ENCODE peak calls at places on chromosomes 2 and 18, in ten cellular contexts. One of them, this sample, is unnamed.

GRCh38 chr2:219298759-219299371 is 10.3 kb downstream of the PTPRN start:
- DNase-seq in colonic mucosa: peak
- DNase-seq in coronary artery: no peak
- DNase-seq in skeletal muscle cell: no peak
- DNase-seq in left ventricle myocardium inferior: peak
- DNase-seq in neuronal stem cell: peak
- DNase-seq in mammary epithelial cell: peak
- DNase-seq in pancreas: peak
- DNase-seq in cardiac muscle cell: peak
- DNase-seq in PC-3: peak
- DNase-seq in this sample: peak

GRCh38 chr18:50814387-50814786 is 5.4 kb downstream of the MRO start:
- DNase-seq in colonic mucosa: no peak
- DNase-seq in coronary artery: no peak
- DNase-seq in skeletal muscle cell: no peak
- DNase-seq in left ventricle myocardium inferior: no peak
- DNase-seq in neuronal stem cell: no peak
- DNase-seq in mammary epithelial cell: no peak
- DNase-seq in pancreas: no peak
- DNase-seq in cardiac muscle cell: no peak
- DNase-seq in PC-3: no peak
- DNase-seq in this sample: no peak

GRCh38 chr2:25314514-25315315 is 27.0 kb downstream of the DNMT3A start:
- DNase-seq in colonic mucosa: peak
- DNase-seq in coronary artery: no peak
- DNase-seq in skeletal muscle cell: no peak
- DNase-seq in left ventricle myocardium inferior: peak
- DNase-seq in neuronal stem cell: peak
- DNase-seq in mammary epithelial cell: no peak
- DNase-seq in pancreas: peak
- DNase-seq in cardiac muscle cell: peak
- DNase-seq in PC-3: no peak
- DNase-seq in this sample: peak

GRCh38 chr2:25312958-25313710 is 28.6 kb downstream of the DNMT3A start:
- DNase-seq in colonic mucosa: no peak
- DNase-seq in coronary artery: no peak
- DNase-seq in skeletal muscle cell: no peak
- DNase-seq in left ventricle myocardium inferior: no peak
- DNase-seq in neuronal stem cell: no peak
- DNase-seq in mammary epithelial cell: no peak
- DNase-seq in pancreas: no peak
- DNase-seq in cardiac muscle cell: no peak
- DNase-seq in PC-3: no peak
- DNase-seq in this sample: no peak

GRCh38 chr2:20365249-20365817 is 14.7 kb upstream of the PUM2 start:
- DNase-seq in colonic mucosa: no peak
- DNase-seq in coronary artery: no peak
- DNase-seq in skeletal muscle cell: no peak
- DNase-seq in left ventricle myocardium inferior: no peak
- DNase-seq in neuronal stem cell: no peak
- DNase-seq in mammary epithelial cell: peak
- DNase-seq in pancreas: no peak
- DNase-seq in cardiac muscle cell: no peak
- DNase-seq in PC-3: peak
- DNase-seq in this sample: peak

GRCh38 chr2:8457092-8457481 is 224.8 kb upstream of the ID2 start:
- DNase-seq in colonic mucosa: peak
- DNase-seq in coronary artery: no peak
- DNase-seq in skeletal muscle cell: no peak
- DNase-seq in left ventricle myocardium inferior: no peak
- DNase-seq in neuronal stem cell: no peak
- DNase-seq in mammary epithelial cell: no peak
- DNase-seq in pancreas: peak
- DNase-seq in cardiac muscle cell: no peak
- DNase-seq in PC-3: no peak
- DNase-seq in this sample: no peak

GRCh38 chr2:209526541-209526940 is 102.7 kb downstream of the MAP2 start:
- DNase-seq in colonic mucosa: no peak
- DNase-seq in coronary artery: no peak
- DNase-seq in skeletal muscle cell: no peak
- DNase-seq in left ventricle myocardium inferior: no peak
- DNase-seq in neuronal stem cell: no peak
- DNase-seq in mammary epithelial cell: no peak
- DNase-seq in pancreas: no peak
- DNase-seq in cardiac muscle cell: no peak
- DNase-seq in PC-3: no peak
- DNase-seq in this sample: peak

GRCh38 chr2:157441072-157441454 is 2.8 kb downstream of the CYTIP start:
- DNase-seq in colonic mucosa: no peak
- DNase-seq in coronary artery: no peak
- DNase-seq in skeletal muscle cell: no peak
- DNase-seq in left ventricle myocardium inferior: no peak
- DNase-seq in neuronal stem cell: no peak
- DNase-seq in mammary epithelial cell: no peak
- DNase-seq in pancreas: no peak
- DNase-seq in cardiac muscle cell: no peak
- DNase-seq in PC-3: no peak
- DNase-seq in this sample: no peak

GRCh38 chr2:237045449-237045848 is 40.2 kb upstream of the COPS8 start:
- DNase-seq in colonic mucosa: no peak
- DNase-seq in coronary artery: no peak
- DNase-seq in skeletal muscle cell: no peak
- DNase-seq in left ventricle myocardium inferior: no peak
- DNase-seq in neuronal stem cell: no peak
- DNase-seq in mammary epithelial cell: peak
- DNase-seq in pancreas: no peak
- DNase-seq in cardiac muscle cell: no peak
- DNase-seq in PC-3: no peak
- DNase-seq in this sample: peak

GRCh38 chr2:104412384-104412783 is 441.5 kb upstream of the POU3F3 start:
- DNase-seq in colonic mucosa: peak
- DNase-seq in coronary artery: no peak
- DNase-seq in skeletal muscle cell: no peak
- DNase-seq in left ventricle myocardium inferior: no peak
- DNase-seq in neuronal stem cell: no peak
- DNase-seq in mammary epithelial cell: no peak
- DNase-seq in pancreas: no peak
- DNase-seq in cardiac muscle cell: peak
- DNase-seq in PC-3: peak
- DNase-seq in this sample: no peak

GRCh38 chr2:96103906-96104861 is 12.2 kb downstream of the ADRA2B start:
- DNase-seq in colonic mucosa: no peak
- DNase-seq in coronary artery: peak
- DNase-seq in skeletal muscle cell: no peak
- DNase-seq in left ventricle myocardium inferior: peak
- DNase-seq in neuronal stem cell: no peak
- DNase-seq in mammary epithelial cell: no peak
- DNase-seq in pancreas: no peak
- DNase-seq in cardiac muscle cell: peak
- DNase-seq in PC-3: no peak
- DNase-seq in this sample: no peak

DNA sequence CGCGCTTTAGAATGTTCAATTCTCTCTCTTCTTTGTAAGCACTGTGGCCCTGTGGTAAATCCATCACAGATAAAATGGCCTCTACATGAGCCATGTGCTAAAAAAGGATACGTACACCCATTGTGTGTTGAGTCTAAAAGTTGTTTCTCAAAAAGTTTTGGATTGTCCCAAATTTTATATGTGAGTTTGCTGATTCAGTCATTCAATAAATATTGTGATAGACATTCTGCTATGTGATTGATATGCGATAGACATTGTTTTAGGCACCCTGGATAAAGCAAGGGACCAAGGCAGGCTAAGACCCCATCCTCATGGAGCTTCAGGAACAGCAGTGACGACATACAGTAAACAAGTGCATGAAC is 53.5 kb downstream of the E2F6 start:
- DNase-seq in colonic mucosa: no peak
- DNase-seq in coronary artery: no peak
- DNase-seq in skeletal muscle cell: no peak
- DNase-seq in left ventricle myocardium inferior: no peak
- DNase-seq in neuronal stem cell: no peak
- DNase-seq in mammary epithelial cell: no peak
- DNase-seq in pancreas: no peak
- DNase-seq in cardiac muscle cell: no peak
- DNase-seq in PC-3: no peak
- DNase-seq in this sample: no peak
- H3K4me3 ChIP-seq in colonic mucosa: no peak
- H3K4me3 ChIP-seq in coronary artery: peak
- H3K4me3 ChIP-seq in skeletal muscle cell: no peak
- H3K4me3 ChIP-seq in left ventricle myocardium inferior: peak
- H3K4me3 ChIP-seq in neuronal stem cell: no peak
- H3K4me3 ChIP-seq in mammary epithelial cell: no peak
- H3K4me3 ChIP-seq in pancreas: no peak
- H3K4me3 ChIP-seq in cardiac muscle cell: no peak
- H3K4me3 ChIP-seq in PC-3: peak
- H3K4me3 ChIP-seq in this sample: no peak

GRCh38 chr2:202604699-202605098 is 30.1 kb upstream of the FAM117B start:
- DNase-seq in colonic mucosa: no peak
- DNase-seq in coronary artery: no peak
- DNase-seq in skeletal muscle cell: no peak
- DNase-seq in left ventricle myocardium inferior: no peak
- DNase-seq in neuronal stem cell: no peak
- DNase-seq in mammary epithelial cell: no peak
- DNase-seq in pancreas: no peak
- DNase-seq in cardiac muscle cell: no peak
- DNase-seq in PC-3: no peak
- DNase-seq in this sample: no peak
- H3K4me3 ChIP-seq in colonic mucosa: no peak
- H3K4me3 ChIP-seq in coronary artery: no peak
- H3K4me3 ChIP-seq in skeletal muscle cell: no peak
- H3K4me3 ChIP-seq in left ventricle myocardium inferior: no peak
- H3K4me3 ChIP-seq in neuronal stem cell: no peak
- H3K4me3 ChIP-seq in mammary epithelial cell: no peak
- H3K4me3 ChIP-seq in pancreas: no peak
- H3K4me3 ChIP-seq in cardiac muscle cell: no peak
- H3K4me3 ChIP-seq in PC-3: no peak
- H3K4me3 ChIP-seq in this sample: no peak

DNA sequence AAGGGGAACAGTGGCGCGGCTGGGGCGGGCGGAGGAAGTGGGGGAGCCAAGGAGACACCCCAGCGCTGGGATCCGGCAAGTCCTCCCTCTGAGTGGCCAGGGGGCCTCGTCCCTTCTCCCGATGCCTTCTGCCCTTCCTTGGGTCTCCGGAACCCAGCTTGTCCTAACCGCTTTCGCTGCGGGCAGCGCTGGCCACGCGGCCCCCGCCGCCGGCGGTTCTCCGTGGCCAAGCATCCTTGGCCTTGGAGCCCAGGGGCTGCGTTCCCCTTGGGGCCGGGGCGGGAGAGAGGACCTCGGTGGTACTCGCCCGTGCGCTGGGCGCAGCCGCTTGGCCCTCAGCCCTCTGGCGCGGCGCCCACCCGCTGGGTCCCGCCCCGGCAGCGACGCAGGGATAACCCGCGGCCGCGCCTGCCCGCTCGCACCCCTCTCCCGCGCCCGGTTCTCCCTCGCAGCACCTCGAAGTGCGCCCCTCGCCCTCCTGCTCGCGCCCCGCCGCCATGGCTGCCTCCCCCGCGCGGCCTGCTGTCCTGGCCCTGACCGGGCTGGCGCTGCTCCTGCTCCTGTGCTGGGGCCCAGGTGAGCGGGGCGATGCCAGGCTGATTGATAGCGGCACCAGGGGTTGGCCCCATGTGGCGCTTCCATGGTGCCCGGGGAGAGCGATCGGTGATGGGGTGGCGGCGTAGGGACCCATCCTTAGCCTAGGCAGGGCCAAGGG is 128.7 kb downstream of the UXS1 start:
- DNase-seq in colonic mucosa: no peak
- DNase-seq in coronary artery: no peak
- DNase-seq in skeletal muscle cell: no peak
- DNase-seq in left ventricle myocardium inferior: peak
- DNase-seq in neuronal stem cell: no peak
- DNase-seq in mammary epithelial cell: no peak
- DNase-seq in pancreas: peak
- DNase-seq in cardiac muscle cell: peak
- DNase-seq in PC-3: no peak
- DNase-seq in this sample: peak
- H3K4me3 ChIP-seq in colonic mucosa: peak
- H3K4me3 ChIP-seq in coronary artery: peak
- H3K4me3 ChIP-seq in skeletal muscle cell: peak
- H3K4me3 ChIP-seq in left ventricle myocardium inferior: peak
- H3K4me3 ChIP-seq in neuronal stem cell: no peak
- H3K4me3 ChIP-seq in mammary epithelial cell: peak
- H3K4me3 ChIP-seq in pancreas: peak
- H3K4me3 ChIP-seq in cardiac muscle cell: peak
- H3K4me3 ChIP-seq in PC-3: no peak
- H3K4me3 ChIP-seq in this sample: peak

GRCh38 chr2:172927381-172928357 is 148.0 kb upstream of the MAP3K20 start:
- DNase-seq in colonic mucosa: no peak
- DNase-seq in coronary artery: no peak
- DNase-seq in skeletal muscle cell: peak
- DNase-seq in left ventricle myocardium inferior: peak
- DNase-seq in neuronal stem cell: no peak
- DNase-seq in mammary epithelial cell: no peak
- DNase-seq in pancreas: peak
- DNase-seq in cardiac muscle cell: no peak
- DNase-seq in PC-3: no peak
- DNase-seq in this sample: peak
- H3K4me3 ChIP-seq in colonic mucosa: no peak
- H3K4me3 ChIP-seq in coronary artery: peak
- H3K4me3 ChIP-seq in skeletal muscle cell: no peak
- H3K4me3 ChIP-seq in left ventricle myocardium inferior: peak
- H3K4me3 ChIP-seq in neuronal stem cell: no peak
- H3K4me3 ChIP-seq in mammary epithelial cell: no peak
- H3K4me3 ChIP-seq in pancreas: peak
- H3K4me3 ChIP-seq in cardiac muscle cell: no peak
- H3K4me3 ChIP-seq in PC-3: no peak
- H3K4me3 ChIP-seq in this sample: peak

DNA sequence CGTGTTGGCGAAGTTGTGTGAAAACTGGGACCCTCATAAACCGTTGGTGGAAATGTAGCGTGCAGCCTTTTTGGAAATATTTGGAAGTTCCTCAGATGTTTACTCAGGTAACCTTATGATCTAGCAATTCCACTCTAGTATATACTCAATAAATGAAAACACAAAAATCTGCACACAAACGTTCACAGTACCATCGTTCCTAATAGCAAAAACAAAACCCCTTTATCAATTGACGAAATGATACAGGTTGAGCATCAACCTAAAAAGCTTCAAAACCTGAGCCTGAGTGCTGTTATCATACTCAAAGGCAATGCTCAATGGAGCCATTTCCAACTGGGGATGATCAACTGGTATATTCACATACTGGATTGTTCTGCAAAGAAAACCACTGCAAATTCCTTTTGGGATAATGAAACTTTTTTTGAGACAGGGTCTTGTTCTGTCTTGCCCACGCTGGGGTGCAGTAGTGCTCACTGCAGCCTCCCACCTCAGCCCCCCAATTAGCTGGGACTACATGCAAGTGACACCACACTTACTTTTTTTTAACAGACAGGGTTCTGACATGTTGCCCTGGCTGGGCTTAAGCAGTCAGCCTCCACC is 777 bp upstream of the C18orf32 start:
- DNase-seq in colonic mucosa: no peak
- DNase-seq in coronary artery: no peak
- DNase-seq in skeletal muscle cell: no peak
- DNase-seq in left ventricle myocardium inferior: no peak
- DNase-seq in neuronal stem cell: no peak
- DNase-seq in mammary epithelial cell: no peak
- DNase-seq in pancreas: no peak
- DNase-seq in cardiac muscle cell: no peak
- DNase-seq in PC-3: no peak
- DNase-seq in this sample: no peak
- H3K4me3 ChIP-seq in colonic mucosa: peak
- H3K4me3 ChIP-seq in coronary artery: peak
- H3K4me3 ChIP-seq in skeletal muscle cell: peak
- H3K4me3 ChIP-seq in left ventricle myocardium inferior: peak
- H3K4me3 ChIP-seq in neuronal stem cell: peak
- H3K4me3 ChIP-seq in mammary epithelial cell: peak
- H3K4me3 ChIP-seq in pancreas: peak
- H3K4me3 ChIP-seq in cardiac muscle cell: peak
- H3K4me3 ChIP-seq in PC-3: peak
- H3K4me3 ChIP-seq in this sample: peak

GRCh38 chr2:221780281-221780688 is 208.2 kb upstream of the EPHA4 start:
- DNase-seq in colonic mucosa: no peak
- DNase-seq in coronary artery: no peak
- DNase-seq in skeletal muscle cell: no peak
- DNase-seq in left ventricle myocardium inferior: no peak
- DNase-seq in neuronal stem cell: peak
- DNase-seq in mammary epithelial cell: peak
- DNase-seq in pancreas: no peak
- DNase-seq in cardiac muscle cell: no peak
- DNase-seq in PC-3: peak
- DNase-seq in this sample: no peak
- H3K4me3 ChIP-seq in colonic mucosa: no peak
- H3K4me3 ChIP-seq in coronary artery: no peak
- H3K4me3 ChIP-seq in skeletal muscle cell: no peak
- H3K4me3 ChIP-seq in left ventricle myocardium inferior: no peak
- H3K4me3 ChIP-seq in neuronal stem cell: no peak
- H3K4me3 ChIP-seq in mammary epithelial cell: no peak
- H3K4me3 ChIP-seq in pancreas: no peak
- H3K4me3 ChIP-seq in cardiac muscle cell: no peak
- H3K4me3 ChIP-seq in PC-3: no peak
- H3K4me3 ChIP-seq in this sample: peak

This sample was measured in adipocyte.